ENCODE peak calls at places on chromosomes 2 and 18, in five cellular contexts. C is SW 1271; L is stimulated activated CD4-positive, alpha-beta T cell treated with anti-CD3 and anti-CD28 coated beads, Interleukin-1b, Interleukin-23, amount 100 ng/mL, for 1 hour; F is kidney; G is RCC 7860. Z is an unnamed sample.
A peak's percentile ranks its signal among the peaks of the same experiment; 100 is the strongest.

GRCh38 chr2:13104765-13105164 is 388.0 kb downstream of the TRIB2 start:
- DNase-seq in C (no peak), L (no peak), F (no peak), G (no peak), Z (no peak)

GRCh38 chr18:24763765-24764548 is 303.5 kb downstream of the HRH4 start:
- DNase-seq in F (no peak), L (no peak), G (no peak), C (no peak), Z (no peak)

GRCh38 chr2:207143474-207144190 is 22.1 kb downstream of the KLF7 start:
- DNase-seq in L (no peak), F (peak; percentile 92), G (no peak), C (no peak), Z (no peak)

GRCh38 chr2:46150445-46150970 is 146.7 kb upstream of the EPAS1 start:
- DNase-seq in F (no peak), L (no peak), G (no peak), C (no peak), Z (no peak)

GRCh38 chr2:168118733-168119518 is 128.5 kb downstream of the STK39 start:
- DNase-seq in G (peak; percentile 56), F (no peak), L (no peak), C (peak; percentile 5), Z (peak; percentile 18)

GRCh38 chr18:57942493-57942892 is 101.5 kb upstream of the NEDD4L start:
- DNase-seq in G (no peak), L (no peak), F (no peak), C (no peak), Z (no peak)

GRCh38 chr2:18169787-18170175 is 291.3 kb downstream of the KCNS3 start:
- DNase-seq in C (no peak), G (no peak), L (no peak), F (no peak), Z (no peak)

GRCh38 chr18:7980136-7980535 is 413.0 kb downstream of the PTPRM start:
- DNase-seq in L (no peak), F (no peak), G (no peak), C (no peak), Z (no peak)

GRCh38 chr2:34831096-34831495 is 1232.0 kb upstream of the FAM98A start:
- DNase-seq in G (no peak), L (no peak), C (no peak), F (no peak), Z (no peak)

GRCh38 chr2:164903944-164904343 is 51.4 kb downstream of the SLC38A11 start:
- DNase-seq in F (no peak), G (no peak), C (no peak), L (no peak), Z (no peak)

GRCh38 chr2:149860276-149860921 is 272.8 kb upstream of the MMADHC start:
- DNase-seq in C (no peak), F (no peak), G (no peak), L (no peak), Z (no peak)

GRCh38 chr2:43513216-43513615 is 82.6 kb downstream of the THADA start:
- DNase-seq in L (no peak), C (no peak), G (no peak), F (no peak), Z (no peak)

GRCh38 chr18:48238206-48238605 is 171.0 kb downstream of the ZBTB7C start:
- DNase-seq in L (no peak), G (no peak), C (no peak), F (no peak), Z (no peak)

GRCh38 chr2:162840598-162841246 is 2.2 kb upstream of the KCNH7 start:
- DNase-seq in F (peak; percentile 26), C (no peak), L (no peak), G (peak; percentile 41), Z (no peak)

GRCh38 chr2:70360661-70361316 is 58.9 kb upstream of the FAM136A start:
- DNase-seq in L (no peak), C (no peak), F (no peak), G (no peak), Z (no peak)

GRCh38 chr2:167783266-167784070 is 463.9 kb downstream of the STK39 start:
- DNase-seq in F (peak; percentile 61), L (no peak), G (peak; percentile 96), C (no peak), Z (no peak)

GRCh38 chr2:227082286-227082685 is 81.7 kb downstream of the COL4A4 start:
- DNase-seq in L (no peak), F (no peak), G (no peak), C (no peak), Z (no peak)

GRCh38 chr2:109264595-109265328 is 135.8 kb downstream of the SH3RF3 start:
- DNase-seq in L (no peak), C (no peak), F (no peak), G (no peak), Z (no peak)

GRCh38 chr2:71689393-71689792 is 236.0 kb downstream of the DYSF start:
- DNase-seq in G (no peak), C (no peak), F (no peak), L (no peak), Z (no peak)

GRCh38 chr18:45938488-45938935 is 28.6 kb downstream of the EPG5 start:
- DNase-seq in C (no peak), L (no peak), F (no peak), G (no peak), Z (no peak)

GRCh38 chr2:186675380-186675779 is 18.5 kb upstream of the FAM171B start:
- DNase-seq in F (no peak), G (no peak), L (no peak), C (no peak), Z (no peak)

GRCh38 chr2:231211461-231211860 is 13.0 kb downstream of the ARMC9 start:
- DNase-seq in L (no peak), G (no peak), F (no peak), C (no peak), Z (no peak)

GRCh38 chr18:54316071-54316820 is 41.4 kb downstream of the STARD6 start:
- DNase-seq in F (no peak), G (no peak), L (no peak), C (no peak), Z (no peak)

GRCh38 chr2:61604433-61604832 is 66.3 kb upstream of the XPO1 start:
- DNase-seq in L (no peak), F (no peak), G (no peak), C (no peak), Z (no peak)

GRCh38 chr2:175363719-175364118 is 182.2 kb upstream of the ATP5MC3 start:
- DNase-seq in G (no peak), L (no peak), C (no peak), F (no peak), Z (no peak)

Z was measured in cerebellar nuclear complex.